ENCODE peak calls at places on chromosomes 7 and 10, in eight cellular contexts. One of them, this sample, is unnamed.

GRCh38 chr7:129188892-129189660 is 643 bp downstream of the SMO start:
- DNase-seq in naive thymus-derived CD4-positive, alpha-beta T cell: no peak
- DNase-seq in OCI-LY7: no peak
- DNase-seq in sigmoid colon: peak
- DNase-seq in H1: peak
- DNase-seq in spleen: peak
- DNase-seq in cardiac muscle cell: peak
- DNase-seq in AG04450: no peak
- DNase-seq in this sample: no peak

GRCh38 chr10:57142925-57143576 is 782.0 kb upstream of the ZWINT start:
- DNase-seq in naive thymus-derived CD4-positive, alpha-beta T cell: no peak
- DNase-seq in OCI-LY7: no peak
- DNase-seq in sigmoid colon: no peak
- DNase-seq in cardiac muscle cell: no peak
- DNase-seq in H1: no peak
- DNase-seq in spleen: no peak
- DNase-seq in AG04450: no peak
- DNase-seq in this sample: no peak

GRCh38 chr7:55247466-55247865 is 117.7 kb upstream of the LANCL2 start:
- DNase-seq in sigmoid colon: no peak
- DNase-seq in OCI-LY7: no peak
- DNase-seq in H1: no peak
- DNase-seq in cardiac muscle cell: peak
- DNase-seq in AG04450: no peak
- DNase-seq in naive thymus-derived CD4-positive, alpha-beta T cell: no peak
- DNase-seq in spleen: no peak
- DNase-seq in this sample: no peak

GRCh38 chr7:148356303-148356702 is 234.3 kb upstream of the C7orf33 start:
- DNase-seq in sigmoid colon: peak
- DNase-seq in H1: peak
- DNase-seq in cardiac muscle cell: peak
- DNase-seq in spleen: no peak
- DNase-seq in AG04450: no peak
- DNase-seq in OCI-LY7: no peak
- DNase-seq in naive thymus-derived CD4-positive, alpha-beta T cell: no peak
- DNase-seq in this sample: no peak

GRCh38 chr10:51867956-51868355 is 168.6 kb upstream of the CSTF2T start:
- DNase-seq in AG04450: peak
- DNase-seq in naive thymus-derived CD4-positive, alpha-beta T cell: no peak
- DNase-seq in spleen: no peak
- DNase-seq in OCI-LY7: no peak
- DNase-seq in H1: no peak
- DNase-seq in sigmoid colon: no peak
- DNase-seq in cardiac muscle cell: peak
- DNase-seq in this sample: no peak

GRCh38 chr10:16960573-16960972 is 143.3 kb upstream of the RSU1 start:
- DNase-seq in H1: no peak
- DNase-seq in AG04450: no peak
- DNase-seq in spleen: no peak
- DNase-seq in naive thymus-derived CD4-positive, alpha-beta T cell: no peak
- DNase-seq in sigmoid colon: no peak
- DNase-seq in cardiac muscle cell: no peak
- DNase-seq in OCI-LY7: no peak
- DNase-seq in this sample: no peak

GRCh38 chr10:85922363-85923129 is 444.0 kb downstream of the GRID1 start:
- DNase-seq in H1: no peak
- DNase-seq in cardiac muscle cell: no peak
- DNase-seq in spleen: no peak
- DNase-seq in naive thymus-derived CD4-positive, alpha-beta T cell: no peak
- DNase-seq in AG04450: no peak
- DNase-seq in OCI-LY7: no peak
- DNase-seq in sigmoid colon: no peak
- DNase-seq in this sample: no peak

GRCh38 chr10:69403519-69403918 is 13.2 kb downstream of the TACR2 start:
- DNase-seq in sigmoid colon: no peak
- DNase-seq in OCI-LY7: no peak
- DNase-seq in AG04450: peak
- DNase-seq in H1: no peak
- DNase-seq in naive thymus-derived CD4-positive, alpha-beta T cell: no peak
- DNase-seq in spleen: no peak
- DNase-seq in cardiac muscle cell: peak
- DNase-seq in this sample: no peak

GRCh38 chr10:127945335-127945734 is 38.4 kb downstream of the PTPRE start:
- DNase-seq in H1: no peak
- DNase-seq in cardiac muscle cell: peak
- DNase-seq in AG04450: no peak
- DNase-seq in OCI-LY7: peak
- DNase-seq in sigmoid colon: no peak
- DNase-seq in naive thymus-derived CD4-positive, alpha-beta T cell: peak
- DNase-seq in spleen: no peak
- DNase-seq in this sample: no peak

GRCh38 chr10:91590904-91591791 is 41.7 kb downstream of the PPP1R3C start:
- DNase-seq in cardiac muscle cell: peak
- DNase-seq in OCI-LY7: no peak
- DNase-seq in H1: no peak
- DNase-seq in sigmoid colon: peak
- DNase-seq in spleen: no peak
- DNase-seq in naive thymus-derived CD4-positive, alpha-beta T cell: no peak
- DNase-seq in AG04450: peak
- DNase-seq in this sample: no peak

GRCh38 chr7:88480901-88481300 is 174.2 kb upstream of the STEAP4 start:
- DNase-seq in H1: no peak
- DNase-seq in spleen: no peak
- DNase-seq in OCI-LY7: no peak
- DNase-seq in cardiac muscle cell: no peak
- DNase-seq in sigmoid colon: no peak
- DNase-seq in naive thymus-derived CD4-positive, alpha-beta T cell: no peak
- DNase-seq in AG04450: no peak
- DNase-seq in this sample: no peak

GRCh38 chr10:23994459-23995046 is 214.4 kb upstream of the KIAA1217 start:
- DNase-seq in naive thymus-derived CD4-positive, alpha-beta T cell: peak
- DNase-seq in OCI-LY7: peak
- DNase-seq in AG04450: peak
- DNase-seq in sigmoid colon: no peak
- DNase-seq in spleen: no peak
- DNase-seq in H1: peak
- DNase-seq in cardiac muscle cell: peak
- DNase-seq in this sample: peak

GRCh38 chr7:76066716-76067503 is 19.0 kb downstream of the MDH2 start:
- DNase-seq in H1: no peak
- DNase-seq in sigmoid colon: no peak
- DNase-seq in OCI-LY7: no peak
- DNase-seq in cardiac muscle cell: no peak
- DNase-seq in spleen: no peak
- DNase-seq in naive thymus-derived CD4-positive, alpha-beta T cell: no peak
- DNase-seq in AG04450: no peak
- DNase-seq in this sample: no peak

GRCh38 chr10:75709830-75710229 is 278.4 kb downstream of the LRMDA start:
- DNase-seq in sigmoid colon: no peak
- DNase-seq in spleen: no peak
- DNase-seq in cardiac muscle cell: no peak
- DNase-seq in OCI-LY7: no peak
- DNase-seq in naive thymus-derived CD4-positive, alpha-beta T cell: no peak
- DNase-seq in H1: no peak
- DNase-seq in AG04450: no peak
- DNase-seq in this sample: no peak

GRCh38 chr10:75716506-75716905 is 285.1 kb downstream of the LRMDA start:
- DNase-seq in spleen: no peak
- DNase-seq in H1: no peak
- DNase-seq in naive thymus-derived CD4-positive, alpha-beta T cell: no peak
- DNase-seq in AG04450: no peak
- DNase-seq in sigmoid colon: no peak
- DNase-seq in OCI-LY7: no peak
- DNase-seq in cardiac muscle cell: no peak
- DNase-seq in this sample: no peak

GRCh38 chr10:75709245-75709644 is 277.8 kb downstream of the LRMDA start:
- DNase-seq in cardiac muscle cell: no peak
- DNase-seq in naive thymus-derived CD4-positive, alpha-beta T cell: no peak
- DNase-seq in spleen: no peak
- DNase-seq in sigmoid colon: no peak
- DNase-seq in OCI-LY7: no peak
- DNase-seq in H1: no peak
- DNase-seq in AG04450: no peak
- DNase-seq in this sample: no peak

GRCh38 chr10:75708060-75708459 is 276.6 kb downstream of the LRMDA start:
- DNase-seq in spleen: no peak
- DNase-seq in cardiac muscle cell: no peak
- DNase-seq in naive thymus-derived CD4-positive, alpha-beta T cell: no peak
- DNase-seq in AG04450: no peak
- DNase-seq in sigmoid colon: no peak
- DNase-seq in OCI-LY7: no peak
- DNase-seq in H1: no peak
- DNase-seq in this sample: no peak

DNA sequence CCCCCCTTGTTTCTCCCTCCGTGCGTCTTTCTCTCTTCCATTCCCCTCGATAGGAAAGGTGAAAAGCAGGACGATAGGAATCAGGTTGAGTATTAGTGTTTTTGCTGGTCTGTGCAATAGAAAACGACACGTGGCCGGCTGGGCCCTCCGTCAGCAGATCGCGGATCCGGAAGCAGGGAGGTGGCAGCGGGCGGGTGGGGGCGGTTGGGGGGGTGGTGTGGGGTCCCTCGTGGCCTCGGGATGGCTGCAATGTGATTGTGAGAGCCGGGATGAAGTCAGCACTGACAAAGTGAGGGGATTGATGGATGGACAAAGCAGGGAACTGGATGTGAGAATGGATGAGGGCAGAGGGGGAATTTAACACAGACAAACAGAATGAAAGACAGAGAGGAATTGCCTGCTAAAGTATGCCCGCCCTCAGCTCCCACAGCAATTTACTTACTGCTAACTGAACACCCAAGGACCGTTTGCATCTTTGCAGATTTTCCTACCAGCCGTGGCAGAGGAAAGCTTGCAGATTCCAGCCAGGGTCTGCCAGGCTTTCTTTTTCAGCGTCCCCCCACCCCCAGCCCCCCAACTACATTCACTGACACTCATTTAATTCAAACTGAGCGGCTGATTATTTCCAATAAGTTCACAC is 280.9 kb downstream of the LRMDA start:
- DNase-seq in spleen: no peak
- DNase-seq in cardiac muscle cell: no peak
- DNase-seq in naive thymus-derived CD4-positive, alpha-beta T cell: no peak
- DNase-seq in OCI-LY7: no peak
- DNase-seq in sigmoid colon: no peak
- DNase-seq in H1: no peak
- DNase-seq in AG04450: no peak
- DNase-seq in this sample: no peak
- H3K4me3 ChIP-seq in spleen: no peak
- H3K4me3 ChIP-seq in cardiac muscle cell: no peak
- H3K4me3 ChIP-seq in naive thymus-derived CD4-positive, alpha-beta T cell: no peak
- H3K4me3 ChIP-seq in OCI-LY7: no peak
- H3K4me3 ChIP-seq in sigmoid colon: peak
- H3K4me3 ChIP-seq in H1: no peak
- H3K4me3 ChIP-seq in AG04450: no peak
- H3K4me3 ChIP-seq in this sample: no peak

DNA sequence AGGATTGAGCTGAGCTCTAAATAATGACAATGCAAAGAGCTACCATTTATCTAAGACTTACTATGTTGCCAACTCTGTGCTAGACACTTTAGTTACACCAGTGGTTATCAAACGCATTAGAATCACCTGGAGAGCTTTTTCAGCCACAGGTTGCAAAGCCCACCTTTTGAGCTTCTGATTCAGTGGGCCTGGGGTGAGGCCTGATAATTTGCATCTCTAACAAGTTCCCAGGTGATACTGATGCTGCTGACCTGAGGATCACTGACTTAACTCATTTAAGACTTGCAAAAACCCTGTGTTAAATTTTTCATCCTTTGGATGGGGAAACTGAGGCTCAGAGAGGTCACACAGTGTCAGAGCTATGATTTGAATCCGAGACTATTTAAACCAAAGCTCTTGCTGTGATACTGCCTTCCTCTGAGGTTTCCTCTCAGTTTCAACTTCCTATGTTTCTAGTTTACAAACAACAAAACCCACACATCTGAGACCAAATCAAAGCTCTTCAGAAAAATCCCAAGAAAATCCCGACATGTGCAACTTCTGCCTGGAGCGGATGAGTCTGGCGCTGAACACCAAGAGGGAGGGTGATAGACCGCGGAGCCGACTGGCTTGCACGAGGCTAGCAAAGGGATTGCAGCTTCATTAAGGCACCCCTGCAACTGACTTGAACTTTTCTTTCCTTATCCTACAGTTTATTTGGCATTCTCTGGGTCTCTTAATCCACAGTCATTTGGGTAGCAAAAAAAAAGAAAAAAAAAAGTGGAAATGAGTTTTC is 124.9 kb downstream of the CYP26A1 start:
- DNase-seq in cardiac muscle cell: peak
- DNase-seq in naive thymus-derived CD4-positive, alpha-beta T cell: no peak
- DNase-seq in AG04450: no peak
- DNase-seq in OCI-LY7: no peak
- DNase-seq in spleen: no peak
- DNase-seq in H1: no peak
- DNase-seq in sigmoid colon: no peak
- DNase-seq in this sample: no peak
- H3K4me3 ChIP-seq in cardiac muscle cell: no peak
- H3K4me3 ChIP-seq in naive thymus-derived CD4-positive, alpha-beta T cell: no peak
- H3K4me3 ChIP-seq in AG04450: peak
- H3K4me3 ChIP-seq in OCI-LY7: no peak
- H3K4me3 ChIP-seq in spleen: peak
- H3K4me3 ChIP-seq in H1: no peak
- H3K4me3 ChIP-seq in sigmoid colon: peak
- H3K4me3 ChIP-seq in this sample: no peak

GRCh38 chr7:101985646-101986199 is 168.3 kb downstream of the CUX1 start:
- DNase-seq in cardiac muscle cell: no peak
- DNase-seq in AG04450: no peak
- DNase-seq in spleen: no peak
- DNase-seq in OCI-LY7: peak
- DNase-seq in naive thymus-derived CD4-positive, alpha-beta T cell: no peak
- DNase-seq in H1: no peak
- DNase-seq in sigmoid colon: no peak
- DNase-seq in this sample: no peak
- H3K4me3 ChIP-seq in cardiac muscle cell: no peak
- H3K4me3 ChIP-seq in AG04450: no peak
- H3K4me3 ChIP-seq in spleen: no peak
- H3K4me3 ChIP-seq in OCI-LY7: peak
- H3K4me3 ChIP-seq in naive thymus-derived CD4-positive, alpha-beta T cell: no peak
- H3K4me3 ChIP-seq in H1: no peak
- H3K4me3 ChIP-seq in sigmoid colon: no peak
- H3K4me3 ChIP-seq in this sample: no peak

DNA sequence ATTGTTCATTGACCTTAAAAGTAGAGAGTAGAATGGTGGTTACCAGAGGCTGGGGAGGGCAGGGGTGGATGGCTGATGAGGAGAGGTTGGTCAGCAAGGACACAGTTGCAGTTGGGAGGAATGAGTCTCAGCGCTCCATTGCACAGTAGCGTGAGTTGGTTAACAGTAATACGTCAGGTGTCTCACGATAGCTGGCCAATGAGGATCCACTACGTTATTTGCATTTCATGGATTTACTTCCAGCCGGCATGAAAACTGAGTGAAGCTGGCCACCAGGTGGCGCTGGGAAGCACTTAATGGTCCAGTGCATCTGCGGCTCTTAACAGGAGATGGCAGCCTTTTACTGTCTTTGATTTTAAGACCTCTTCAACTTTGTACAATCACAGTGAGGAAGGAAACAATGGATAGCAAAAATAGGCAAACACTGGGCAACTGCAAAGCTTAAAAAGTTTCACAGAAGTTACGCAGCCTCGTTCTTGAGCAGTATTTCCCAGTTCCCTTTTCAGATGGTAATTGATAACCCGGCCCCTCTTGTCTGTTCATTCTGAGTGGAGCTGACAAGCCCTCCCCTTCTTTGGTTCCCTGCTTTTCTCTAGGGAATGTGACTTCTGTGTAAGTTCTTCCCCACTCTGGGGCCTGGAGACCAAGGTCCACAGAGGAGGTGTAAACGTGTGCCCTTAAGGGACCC is 23.7 kb downstream of the AKR1E2 start:
- DNase-seq in spleen: peak
- DNase-seq in OCI-LY7: peak
- DNase-seq in AG04450: peak
- DNase-seq in H1: peak
- DNase-seq in sigmoid colon: peak
- DNase-seq in cardiac muscle cell: peak
- DNase-seq in naive thymus-derived CD4-positive, alpha-beta T cell: peak
- DNase-seq in this sample: peak
- H3K4me3 ChIP-seq in spleen: no peak
- H3K4me3 ChIP-seq in OCI-LY7: no peak
- H3K4me3 ChIP-seq in AG04450: no peak
- H3K4me3 ChIP-seq in H1: no peak
- H3K4me3 ChIP-seq in sigmoid colon: no peak
- H3K4me3 ChIP-seq in cardiac muscle cell: no peak
- H3K4me3 ChIP-seq in naive thymus-derived CD4-positive, alpha-beta T cell: no peak
- H3K4me3 ChIP-seq in this sample: no peak

This sample was measured in GM12864.